ENCODE peak calls at places on chromosomes 11 and 22, in six cellular contexts. S, U, V, F, K and T are unnamed samples.

GRCh38 chr11:44120169-44120568 is 24.7 kb downstream of the EXT2 start:
- ATAC-seq in V (peak; percentile 83), U (peak; percentile 77), K (peak; percentile 59), F (no peak), S (peak; percentile 79), T (no peak)

GRCh38 chr11:28144808-28145207 is 36.6 kb downstream of the METTL15 start:
- ATAC-seq in F (no peak), V (no peak), U (no peak), K (no peak), S (no peak), T (no peak)

GRCh38 chr11:60482361-60482760 is 10.2 kb upstream of the MS4A12 start:
- ATAC-seq in S (peak; percentile 47), K (peak; percentile 49), V (no peak), U (no peak), F (peak; percentile 77), T (no peak)

GRCh38 chr22:44819966-44820631 is 67.7 kb downstream of the ARHGAP8 start:
- ATAC-seq in S (no peak), K (no peak), F (peak; percentile 12), U (no peak), V (peak; percentile 36), T (no peak)

GRCh38 chr22:48660795-48661740 is 1166.6 kb downstream of the BRD1 start:
- ATAC-seq in V (no peak), U (no peak), F (peak; percentile 16), S (no peak), K (no peak), T (no peak)

GRCh38 chr11:43689167-43689566 is 8.6 kb downstream of the HSD17B12 start:
- ATAC-seq in S (peak; percentile 79), V (no peak), F (no peak), K (no peak), U (no peak), T (no peak)

GRCh38 chr11:78039919-78040671 is 17.0 kb upstream of the KCTD14 start:
- ATAC-seq in F (peak; percentile 55), U (peak; percentile 50), K (peak; percentile 95), S (peak; percentile 80), V (peak; percentile 57), T (peak; percentile 34)

GRCh38 chr22:19325296-19325950 is 33.9 kb upstream of the CLTCL1 start:
- ATAC-seq in K (no peak), F (no peak), U (no peak), S (no peak), V (no peak), T (no peak)

GRCh38 chr11:130598433-130598832 is 150.0 kb downstream of the ADAMTS15 start:
- ATAC-seq in K (no peak), V (no peak), S (no peak), F (no peak), U (no peak), T (no peak)

GRCh38 chr22:42548597-42549328 is 5.0 kb upstream of the SERHL2 start:
- ATAC-seq in F (no peak), S (no peak), V (no peak), K (no peak), U (no peak), T (no peak)

DNA sequence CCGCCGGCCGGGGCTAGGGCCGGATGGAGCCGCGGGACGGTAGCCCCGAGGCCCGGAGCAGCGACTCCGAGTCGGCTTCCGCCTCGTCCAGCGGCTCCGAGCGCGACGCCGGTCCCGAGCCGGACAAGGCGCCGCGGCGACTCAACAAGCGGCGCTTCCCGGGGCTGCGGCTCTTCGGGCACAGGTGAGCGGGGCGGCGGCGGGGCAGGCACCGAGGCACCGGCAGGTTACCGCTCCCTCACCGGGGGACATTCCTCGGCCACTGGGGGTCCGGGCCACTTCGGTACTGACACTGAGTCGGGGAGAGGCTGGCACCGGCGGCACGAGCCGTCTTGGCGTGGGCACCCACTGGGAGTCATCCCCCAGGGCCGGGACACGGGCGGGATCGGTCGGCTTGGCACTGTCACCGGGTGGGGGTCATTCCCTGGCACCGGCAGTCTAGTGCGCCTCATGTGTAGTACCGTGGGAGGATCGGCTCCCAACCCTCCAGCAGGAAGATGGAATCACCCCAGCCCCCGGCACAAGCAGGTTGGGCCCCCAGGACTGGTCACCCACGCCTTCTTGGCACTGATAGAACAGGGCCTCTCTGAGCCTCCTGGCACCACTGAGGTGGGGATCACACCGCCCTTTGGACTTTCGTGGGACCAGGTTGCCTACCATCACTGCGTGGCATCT is 511 bp downstream of the DGKZ start:
- ATAC-seq in V (peak; percentile 7), K (peak; percentile 4), S (no peak), U (peak; percentile 20), F (no peak), T (no peak)
- TF ChIP-seq POLR2A in V (no peak), K (no peak), S (no peak), U (no peak), F (no peak), T (no peak)

GRCh38 chr11:24356501-24356900 is 140.4 kb upstream of the LUZP2 start:
- ATAC-seq in V (no peak), F (no peak), S (no peak), U (no peak), K (no peak), T (no peak)

DNA sequence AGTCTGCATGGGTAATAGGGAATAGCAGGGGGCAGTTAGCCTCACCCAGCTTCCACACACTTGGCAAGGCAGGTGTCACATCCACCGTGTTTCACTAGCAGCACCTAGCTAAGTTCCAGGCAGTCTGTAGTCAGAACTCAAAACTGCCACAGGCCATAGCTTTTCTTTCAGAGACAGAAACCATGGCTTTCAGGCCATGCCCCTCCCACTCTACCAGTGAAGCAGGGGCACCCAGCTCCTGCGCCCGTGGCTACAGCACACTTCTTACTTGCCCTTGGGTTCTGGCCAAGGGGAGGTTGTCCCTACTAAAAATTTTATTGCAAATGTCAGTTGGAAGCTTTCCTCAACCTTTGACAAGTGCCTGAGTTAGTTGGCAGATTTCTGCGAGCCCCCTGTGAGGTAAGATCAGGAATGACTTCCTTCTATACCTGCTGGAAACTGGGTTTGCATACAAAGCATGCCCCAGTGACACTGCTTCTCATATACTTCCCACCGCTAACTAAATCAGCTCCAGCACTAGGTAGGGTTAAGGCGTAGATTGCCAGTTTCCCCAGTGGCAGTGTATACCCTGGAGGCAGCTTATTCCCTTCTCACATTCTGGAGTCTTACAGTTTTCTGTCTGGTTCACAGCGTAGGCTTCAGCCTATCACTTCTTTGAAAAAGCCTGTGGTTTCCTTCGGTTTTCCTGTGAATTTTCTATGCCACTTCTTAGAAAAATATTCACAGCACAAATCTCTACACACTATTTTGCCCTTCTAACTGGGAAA is 139.1 kb upstream of the LUZP2 start:
- ATAC-seq in U (no peak), F (no peak), K (no peak), S (no peak), V (no peak), T (no peak)
- TF ChIP-seq CTCF in U (no peak), F (no peak), K (no peak), S (no peak), V (no peak), T (no peak)

DNA sequence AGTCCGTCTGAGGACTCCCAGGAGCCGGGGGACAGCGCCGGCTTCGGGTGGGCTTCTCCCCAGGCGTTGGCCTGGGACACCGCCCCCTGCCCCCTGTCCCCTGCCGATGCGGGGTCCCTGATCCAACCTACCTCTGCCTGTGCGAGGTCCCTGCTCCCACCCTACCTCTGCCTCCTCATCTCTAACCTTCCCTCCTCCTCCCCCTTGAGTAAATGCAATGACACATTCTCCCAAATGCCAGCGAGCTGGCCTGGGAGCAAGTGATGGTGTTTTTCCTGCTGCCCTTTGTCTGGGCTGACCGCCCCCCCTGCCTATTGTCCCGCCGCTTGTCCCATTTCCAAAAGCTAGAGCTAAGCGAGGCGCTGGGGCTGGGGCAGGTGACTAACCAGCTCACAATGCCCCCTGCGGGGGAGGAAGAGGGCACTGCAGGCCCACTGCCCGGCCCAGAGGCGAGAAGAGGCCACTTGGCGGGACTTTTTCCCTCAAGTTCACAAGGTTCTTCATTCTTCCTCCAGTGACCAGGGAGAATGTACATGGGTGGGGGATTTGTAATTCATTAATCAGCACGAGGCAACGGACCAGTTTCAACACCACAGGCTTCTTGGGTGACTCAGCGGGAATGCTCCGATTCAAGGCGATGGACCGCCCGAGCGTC is 645 bp upstream of the CLCF1 start:
- ATAC-seq in V (peak; percentile 69), F (peak; percentile 72), S (peak; percentile 46), U (peak; percentile 65), K (peak; percentile 58), T (peak; percentile 74)
- TF ChIP-seq POLR2AphosphoS5 in V (peak; percentile 77), F (peak; percentile 76), S (no peak), U (no peak), K (no peak), T (peak; percentile 95)

GRCh38 chr11:65036931-65037330 is 4.1 kb upstream of the SAC3D1 start:
- ATAC-seq in S (no peak), F (no peak), V (no peak), K (no peak), U (no peak), T (no peak)

GRCh38 chr11:65042899-65043298 is 1.9 kb downstream of the SAC3D1 start:
- ATAC-seq in S (no peak), U (no peak), F (no peak), V (no peak), K (no peak), T (no peak)

GRCh38 chr11:65041206-65042035 is at the start of gene SAC3D1:
- ATAC-seq in K (peak; percentile 83), U (peak; percentile 77), S (peak; percentile 82), V (peak; percentile 73), F (peak; percentile 80), T (peak; percentile 69)

GRCh38 chr11:65043881-65044501 is 3.0 kb downstream of the SAC3D1 start:
- ATAC-seq in K (no peak), F (peak; percentile 50), U (no peak), V (no peak), S (no peak), T (no peak)

DNA sequence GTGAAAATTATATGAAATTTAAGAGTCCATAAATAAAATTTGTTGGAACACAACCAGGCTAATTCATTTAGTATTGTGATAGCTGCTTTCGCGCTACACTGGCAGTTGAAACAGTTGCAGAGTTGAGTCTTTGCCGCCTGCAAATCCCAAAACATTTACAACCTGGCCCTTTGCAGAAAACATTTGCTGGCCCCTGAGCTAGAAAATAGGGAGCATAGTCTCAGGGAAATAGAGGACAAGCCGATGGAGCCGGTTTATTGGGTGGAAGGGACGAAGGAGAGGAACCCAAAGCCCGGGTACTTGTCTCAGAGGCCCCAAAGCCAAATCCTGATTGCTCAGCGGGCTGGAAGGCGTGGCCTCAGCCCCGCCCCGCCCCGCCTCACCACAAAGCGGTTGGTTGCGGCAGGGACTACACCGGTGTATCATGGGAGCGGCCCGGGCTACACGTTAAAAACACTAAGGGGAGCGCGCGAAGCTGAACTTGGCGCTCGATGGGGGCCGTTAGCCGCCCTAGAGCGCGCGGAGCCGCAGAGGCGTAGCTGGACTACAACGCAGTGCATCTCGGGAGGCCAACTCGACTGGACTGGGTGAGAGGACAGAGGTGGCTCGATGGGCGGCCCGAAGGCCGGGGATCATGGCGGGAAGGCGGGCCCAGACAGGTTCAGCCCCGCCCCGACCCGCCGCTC is 347 bp upstream of the SAC3D1 start:
- ATAC-seq in F (peak; percentile 97), K (peak; percentile 98), V (peak; percentile 91), S (peak; percentile 97), U (peak; percentile 94), T (peak; percentile 95)
- TF ChIP-seq POLR2A in F (no peak), K (peak; percentile 67), V (peak; percentile 27), S (peak; percentile 86), U (peak; percentile 13), T (no peak)

GRCh38 chr11:16099501-16099900 is 256.8 kb downstream of the SOX6 start:
- ATAC-seq in V (no peak), F (no peak), K (no peak), U (no peak), S (no peak), T (no peak)
- TF ChIP-seq CTCF in V (no peak), F (no peak), K (no peak), U (no peak), S (no peak), T (no peak)

GRCh38 chr11:74749127-74749964 is 697 bp downstream of the RNF169 start:
- ATAC-seq in U (peak; percentile 74), V (peak; percentile 76), K (peak; percentile 58), S (peak; percentile 72), F (peak; percentile 72), T (peak; percentile 66)
- TF ChIP-seq POLR2AphosphoS5 in U (peak; percentile 65), V (peak; percentile 44), K (no peak), S (peak; percentile 21), F (peak; percentile 41), T (no peak)

GRCh38 chr11:25206762-25207161 is 709.9 kb downstream of the LUZP2 start:
- ATAC-seq in S (no peak), F (no peak), V (no peak), K (no peak), U (no peak), T (no peak)
- TF ChIP-seq POLR2A in S (no peak), F (no peak), V (no peak), K (no peak), U (no peak), T (no peak)